ENCODE peak calls at places on chromosome 1, in ten cellular contexts. Z, H, J, R, M, V, Y, T, S and X are unnamed samples. For H3K4me1, the result is how much of the 10 kb centered on the place peaks cover.

GRCh38 chr1:3816331-3817137 is 20.2 kb upstream of the LRRC47 start:
- DNase-seq in J (no peak), H (no peak), R (no peak), V (no peak), M (peak), Y (no peak), S (no peak), Z (no peak), T (no peak), X (peak)

GRCh38 chr1:185501099-185501498 is 184.1 kb upstream of the IVNS1ABP start:
- DNase-seq in S (no peak), R (no peak), J (no peak), T (no peak), Z (no peak), M (no peak), V (no peak), Y (no peak), H (no peak), X (no peak)

GRCh38 chr1:178599745-178600144 is 86.8 kb downstream of the TEX35 start:
- DNase-seq in Z (no peak), Y (no peak), J (no peak), T (no peak), R (no peak), V (no peak), H (no peak), S (no peak), M (no peak), X (no peak)

GRCh38 chr1:181587870-181588438 is 104.6 kb downstream of the CACNA1E start:
- DNase-seq in J (no peak), R (no peak), Y (no peak), H (no peak), T (no peak), V (no peak), Z (no peak), M (no peak), S (no peak), X (no peak)

GRCh38 chr1:198268784-198269183 is 112.0 kb downstream of the NEK7 start:
- DNase-seq in V (no peak), T (no peak), S (no peak), Y (no peak), H (no peak), J (no peak), R (no peak), M (no peak), Z (no peak), X (no peak)

GRCh38 chr1:210438928-210439841 is 110.5 kb downstream of the HHAT start:
- DNase-seq in Z (peak), V (peak), S (no peak), Y (no peak), H (no peak), T (no peak), J (no peak), M (no peak), R (peak), X (no peak)

GRCh38 chr1:109788695-109789521 is 25.2 kb upstream of the EPS8L3 start:
- DNase-seq in Z (peak), H (peak), M (peak), T (no peak), R (no peak), J (peak), V (peak), Y (peak), S (no peak), X (peak)

GRCh38 chr1:24186993-24187790 is at the start of gene IFNLR1:
- DNase-seq in S (no peak), T (no peak), Z (peak), H (peak), R (no peak), M (peak), V (no peak), Y (peak), J (peak), X (no peak)

GRCh38 chr1:160985723-160986122 is 31.1 kb upstream of the ITLN2 start:
- DNase-seq in M (no peak), R (no peak), V (no peak), J (no peak), Y (no peak), H (no peak), S (no peak), Z (no peak), T (no peak), X (no peak)

GRCh38 chr1:230287674-230288315 is 138.3 kb downstream of the PGBD5 start:
- DNase-seq in Y (no peak), S (no peak), J (no peak), M (peak), R (no peak), H (no peak), Z (no peak), V (no peak), T (no peak), X (no peak)

GRCh38 chr1:210328032-210328745 is 513 bp upstream of the HHAT start:
- DNase-seq in J (peak), M (no peak), V (peak), Y (peak), H (peak), R (no peak), S (no peak), Z (no peak), T (no peak), X (no peak)

GRCh38 chr1:178542554-178543290 is 29.8 kb downstream of the TEX35 start:
- DNase-seq in Z (peak), T (peak), J (peak), V (peak), S (peak), H (peak), R (peak), M (peak), Y (peak), X (peak)

GRCh38 chr1:89519779-89520358 is 4.8 kb upstream of the LRRC8B start:
- DNase-seq in Z (peak), T (no peak), H (no peak), Y (no peak), M (no peak), J (peak), R (peak), S (peak), V (peak), X (no peak)

GRCh38 chr1:101220906-101221305 is 15.9 kb upstream of the S1PR1 start:
- DNase-seq in M (no peak), Y (no peak), R (no peak), S (no peak), T (no peak), Z (no peak), H (no peak), J (no peak), V (no peak), X (no peak)

GRCh38 chr1:53781654-53782053 is 42.7 kb upstream of the GLIS1 start:
- DNase-seq in V (no peak), H (no peak), R (peak), S (no peak), J (no peak), T (no peak), M (no peak), Y (no peak), Z (no peak), X (no peak)

GRCh38 chr1:30320581-30320890 is 402.8 kb downstream of the MATN1 start:
- DNase-seq in V (peak), H (no peak), Z (no peak), S (no peak), T (no peak), Y (no peak), M (no peak), J (no peak), R (no peak), X (peak)

GRCh38 chr1:15418811-15419515 is 9.3 kb downstream of the EFHD2 start:
- DNase-seq in H (peak), M (no peak), Y (no peak), Z (no peak), S (no peak), V (no peak), R (no peak), J (peak), T (no peak), X (no peak)

GRCh38 chr1:153929981-153930948 is 7.5 kb upstream of the GATAD2B start:
- DNase-seq in S (no peak), Y (no peak), M (no peak), V (no peak), H (no peak), R (no peak), J (no peak), Z (no peak), T (no peak), X (no peak)

GRCh38 chr1:88892146-88892877 is 945 bp upstream of the GTF2B start:
- DNase-seq in H (no peak), S (no peak), Y (no peak), T (no peak), J (no peak), M (no peak), Z (peak), R (peak), V (peak), X (no peak)

GRCh38 chr1:165408518-165408917 is 36.4 kb downstream of the RXRG start:
- DNase-seq in S (peak), T (peak), M (no peak), H (no peak), R (peak), Y (peak), Z (peak), J (peak), V (peak), X (no peak)

GRCh38 chr1:48530727-48531351 is 58.8 kb upstream of the SPATA6 start:
- DNase-seq in T (peak), S (no peak), V (peak), Z (peak), Y (no peak), R (peak), H (peak), J (peak), M (peak), X (no peak)

GRCh38 chr1:154520333-154520732 is 18.1 kb upstream of the SHE start:
- DNase-seq in H (no peak), Y (peak), T (no peak), J (no peak), S (no peak), Z (no peak), M (no peak), R (no peak), V (no peak), X (peak)

GRCh38 chr1:207838156-207839082 is 72.5 kb downstream of the CD34 start:
- DNase-seq in V (no peak), S (no peak), H (no peak), J (peak), M (no peak), Z (no peak), T (no peak), R (no peak), Y (peak), X (peak)

GRCh38 chr1:241749041-241749798 is 97.1 kb downstream of the WDR64 start:
- DNase-seq in V (no peak), R (peak), M (no peak), Y (no peak), J (no peak), H (no peak), S (no peak), Z (no peak), T (no peak), X (no peak)

GRCh38 chr1:77413541-77414335 is 131.9 kb downstream of the AK5 start:
- DNase-seq in T (no peak), H (no peak), Z (no peak), J (no peak), V (no peak), M (no peak), R (no peak), S (no peak), Y (no peak), X (no peak)
- H3K4me3 ChIP-seq in T (no peak), H (no peak), Z (no peak), J (no peak), V (no peak), M (no peak), R (no peak), S (no peak), Y (no peak), X (no peak)

GRCh38 chr1:85245456-85245855 is 14.0 kb downstream of the C1orf52 start:
- DNase-seq in M (no peak), H (no peak), Y (no peak), J (no peak), V (no peak), T (no peak), Z (peak), S (no peak), R (no peak), X (no peak)
- H3K27ac ChIP-seq in M (no peak), H (no peak), Y (no peak), J (no peak), V (no peak), T (no peak), Z (no peak), S (no peak), R (no peak), X (no peak)

GRCh38 chr1:23122796-23123195 is 45.9 kb downstream of the LUZP1 start:
- DNase-seq in M (no peak), S (no peak), H (no peak), Y (no peak), Z (no peak), R (no peak), T (no peak), V (no peak), J (no peak), X (no peak)
- H3K4me1 ChIP-seq in M (half or more), S (under half), H (under half), Y (under half), Z (under half), R (under half), T (under half), V (under half), J (under half), X (half or more)

GRCh38 chr1:200042437-200043329 is 15.2 kb downstream of the NR5A2 start:
- DNase-seq in V (no peak), R (no peak), T (peak), M (no peak), H (peak), Y (no peak), S (no peak), J (no peak), Z (peak), X (no peak)

GRCh38 chr1:200041337-200042118 is 14.0 kb downstream of the NR5A2 start:
- DNase-seq in R (no peak), M (no peak), V (no peak), Y (no peak), H (peak), S (no peak), J (no peak), T (peak), Z (no peak), X (no peak)

GRCh38 chr1:200043330-200043668 is 15.8 kb downstream of the NR5A2 start:
- DNase-seq in H (no peak), M (no peak), V (no peak), Y (no peak), Z (peak), T (no peak), S (no peak), J (no peak), R (peak), X (no peak)

GRCh38 chr1:200040516-200041138 is 13.1 kb downstream of the NR5A2 start:
- DNase-seq in Y (no peak), J (no peak), S (no peak), M (no peak), T (peak), Z (peak), H (peak), V (no peak), R (peak), X (no peak)

DNA sequence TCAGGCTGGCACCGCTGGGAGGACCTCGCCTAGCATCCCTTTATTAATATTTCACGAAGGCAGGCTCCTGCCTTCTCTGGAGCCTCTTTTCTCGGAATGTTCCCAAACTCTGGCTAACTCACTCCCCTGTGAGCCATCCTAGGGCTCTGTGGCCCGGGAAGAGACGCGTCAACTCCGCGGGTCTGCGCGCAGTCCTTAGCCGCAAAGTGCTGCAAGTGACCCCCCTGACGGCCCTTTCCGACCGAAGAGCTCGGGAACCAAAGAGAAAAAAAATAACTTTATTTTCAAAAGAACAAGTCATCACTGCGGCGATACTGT is 14.6 kb downstream of the NR5A2 start:
- DNase-seq in Y (no peak), V (no peak), M (no peak), R (no peak), H (no peak), S (no peak), T (peak), Z (no peak), J (no peak), X (no peak)
- H3K4me3 ChIP-seq in Y (peak), V (no peak), M (peak), R (no peak), H (peak), S (peak), T (peak), Z (peak), J (no peak), X (peak)

GRCh38 chr1:92713939-92714338 is 71.0 kb downstream of the EVI5 start:
- DNase-seq in T (no peak), R (no peak), S (no peak), V (no peak), Z (no peak), M (no peak), J (no peak), H (no peak), Y (no peak), X (no peak)
- H3K27ac ChIP-seq in T (no peak), R (no peak), S (no peak), V (no peak), Z (no peak), M (no peak), J (no peak), H (no peak), Y (no peak), X (no peak)